ENCODE peak calls at places on chromosomes 3 and 15, in five cellular contexts. Q, A, G, F and V are unnamed samples.

GRCh38 chr15:36313021-36313420 is 266.4 kb upstream of the CDIN1 start:
- DNase-seq in G (no peak), A (no peak), Q (no peak), F (no peak), V (no peak)

GRCh38 chr3:126911162-126912026 is 71.5 kb upstream of the PLXNA1 start:
- DNase-seq in F (no peak), G (peak), A (peak), Q (peak), V (peak)

GRCh38 chr15:59191855-59192237 is 14.8 kb upstream of the LDHAL6B start:
- DNase-seq in G (no peak), A (no peak), Q (peak), F (no peak), V (no peak)

GRCh38 chr3:103195201-103195600 is 760.4 kb downstream of the ZPLD1 start:
- DNase-seq in A (no peak), G (no peak), Q (no peak), F (no peak), V (no peak)

GRCh38 chr3:141266797-141267555 is 35.4 kb downstream of the PXYLP1 start:
- DNase-seq in A (peak), G (peak), F (no peak), Q (no peak), V (no peak)

GRCh38 chr3:71102111-71103039 is 481.2 kb downstream of the FOXP1 start:
- DNase-seq in G (no peak), A (no peak), Q (peak), F (no peak), V (no peak)

GRCh38 chr3:129278970-129279906 is 568 bp downstream of the HMCES start:
- DNase-seq in G (peak), F (peak), Q (peak), A (peak), V (peak)

GRCh38 chr15:85730001-85730820 is 64.5 kb downstream of the KLHL25 start:
- DNase-seq in F (peak), A (peak), G (peak), Q (peak), V (peak)

GRCh38 chr3:105274958-105275357 is 91.8 kb upstream of the ALCAM start:
- DNase-seq in F (no peak), Q (peak), A (no peak), G (no peak), V (no peak)

GRCh38 chr3:98521897-98522537 is 685 bp downstream of the CLDND1 start:
- DNase-seq in Q (peak), G (peak), F (peak), A (peak), V (peak)

GRCh38 chr3:125381743-125382142 is 6.6 kb upstream of the ZNF148 start:
- DNase-seq in A (no peak), F (no peak), Q (no peak), G (no peak), V (no peak)

GRCh38 chr3:129625071-129625874 is 18.8 kb upstream of the PLXND1 start:
- DNase-seq in A (no peak), F (no peak), Q (no peak), G (no peak), V (no peak)

GRCh38 chr3:183370391-183370790 is 58.0 kb downstream of the MCF2L2 start:
- DNase-seq in Q (no peak), A (no peak), G (no peak), F (no peak), V (no peak)

GRCh38 chr3:149618151-149619123 is 39.4 kb downstream of the WWTR1 start:
- DNase-seq in A (no peak), F (no peak), G (no peak), Q (no peak), V (no peak)

GRCh38 chr3:142586803-142587406 is 8.4 kb upstream of the ATR start:
- DNase-seq in G (no peak), Q (peak), A (peak), F (peak), V (peak)

GRCh38 chr15:89400121-89400996 is 65.7 kb upstream of the POLG start:
- DNase-seq in G (no peak), F (peak), Q (no peak), A (no peak), V (no peak)

GRCh38 chr3:8996681-8997121 is 33.4 kb upstream of the RAD18 start:
- DNase-seq in G (no peak), Q (peak), F (no peak), A (no peak), V (no peak)

GRCh38 chr3:106759686-106760085 is 617.6 kb upstream of the CCDC54 start:
- DNase-seq in F (no peak), A (no peak), G (no peak), Q (no peak), V (no peak)

GRCh38 chr15:70793694-70794093 is 30.3 kb upstream of the UACA start:
- DNase-seq in F (no peak), A (no peak), G (no peak), Q (no peak), V (no peak)

GRCh38 chr15:83207622-83208356 is at the start of gene HDGFL3:
- DNase-seq in F (no peak), G (peak), Q (peak), A (peak), V (no peak)

GRCh38 chr3:32456429-32457130 is 46.1 kb downstream of the CMTM6 start:
- DNase-seq in Q (no peak), A (no peak), G (no peak), F (no peak), V (no peak)

GRCh38 chr3:103927896-103928295 is 1438.8 kb upstream of the ALCAM start:
- DNase-seq in F (no peak), A (no peak), Q (no peak), G (no peak), V (no peak)

GRCh38 chr3:171222995-171223394 is 196.5 kb upstream of the SLC2A2 start:
- DNase-seq in Q (no peak), A (no peak), F (no peak), G (no peak), V (no peak)

GRCh38 chr3:195556390-195556789 is 13.3 kb upstream of the PPP1R2 start:
- DNase-seq in F (no peak), A (no peak), G (no peak), Q (no peak), V (no peak)

GRCh38 chr3:152349397-152349796 is 80.7 kb downstream of the MBNL1 start:
- DNase-seq in F (no peak), Q (no peak), G (no peak), A (no peak), V (no peak)

GRCh38 chr3:121330118-121330517 is 215.7 kb downstream of the POLQ start:
- DNase-seq in A (no peak), Q (no peak), G (no peak), F (no peak), V (no peak)

GRCh38 chr3:67083277-67083676 is 85.2 kb downstream of the KBTBD8 start:
- DNase-seq in Q (no peak), A (no peak), G (peak), F (no peak), V (peak)

GRCh38 chr3:33074217-33075067 is 22.5 kb downstream of the GLB1 start:
- DNase-seq in G (peak), Q (peak), F (peak), A (peak), V (peak)

GRCh38 chr3:157981819-157982218 is 124.4 kb downstream of the SHOX2 start:
- DNase-seq in Q (no peak), A (no peak), F (peak), G (no peak), V (no peak)

GRCh38 chr3:141798455-141798854 is 35.2 kb downstream of the GRK7 start:
- DNase-seq in F (no peak), A (no peak), G (no peak), Q (no peak), V (no peak)

GRCh38 chr3:178777718-178778411 is 241.6 kb downstream of the KCNMB2 start:
- DNase-seq in G (no peak), A (peak), F (peak), Q (peak), V (no peak)

GRCh38 chr3:104180906-104181305 is 1185.8 kb upstream of the ALCAM start:
- DNase-seq in F (no peak), A (no peak), Q (no peak), G (no peak), V (no peak)

GRCh38 chr15:49675051-49675450 is 54.2 kb downstream of the DTWD1 start:
- DNase-seq in G (no peak), A (no peak), F (peak), Q (peak), V (no peak)

GRCh38 chr3:105979961-105980360 is 111.1 kb upstream of the CBLB start:
- DNase-seq in Q (no peak), A (no peak), F (no peak), G (no peak), V (no peak)

GRCh38 chr3:100270218-100270588 is 9.4 kb downstream of the TBC1D23 start:
- DNase-seq in G (no peak), Q (no peak), A (no peak), F (no peak), V (no peak)